ENCODE peak calls at places on chromosome 5, in seven cellular contexts. K is left lung; J is stimulated activated CD8-positive, alpha-beta memory T cell treated with anti-CD3 and anti-CD28 coated beads, Interleukin-2, amount 100 ng/mL, for 1 hour; P is psoas muscle; R is spleen; X is naive thymus-derived CD8-positive, alpha-beta T cell; M is EL. D is an unnamed sample.

GRCh38 chr5:23084815-23085214 is 231.7 kb upstream of the CDH12 start:
- DNase-seq in X (no peak), P (no peak), M (no peak), J (no peak), R (no peak), K (no peak), D (no peak)

GRCh38 chr5:55220433-55221185 is 6.5 kb downstream of the MCIDAS start:
- DNase-seq in J (no peak), R (no peak), X (no peak), P (peak), K (no peak), M (peak), D (no peak)

GRCh38 chr5:7876867-7877266 is 7.9 kb downstream of the MTRR start:
- DNase-seq in X (no peak), P (no peak), J (no peak), R (no peak), K (no peak), M (peak), D (no peak)

GRCh38 chr5:9462109-9462508 is 83.8 kb downstream of the SEMA5A start:
- DNase-seq in X (no peak), P (no peak), R (no peak), K (no peak), M (no peak), J (no peak), D (no peak)

GRCh38 chr5:154159343-154159742 is 31.2 kb upstream of the GALNT10 start:
- DNase-seq in M (peak), J (no peak), P (no peak), X (no peak), R (no peak), K (no peak), D (no peak)

GRCh38 chr5:175821790-175822211 is 49.6 kb upstream of the CPLX2 start:
- DNase-seq in R (no peak), M (peak), X (no peak), P (no peak), K (no peak), J (no peak), D (no peak)

GRCh38 chr5:175484322-175484721 is 6.0 kb downstream of the SFXN1 start:
- DNase-seq in K (no peak), M (no peak), R (peak), P (no peak), X (no peak), J (no peak), D (no peak)

GRCh38 chr5:136011427-136012001 is 17.3 kb upstream of the TGFBI start:
- DNase-seq in X (no peak), M (peak), P (no peak), J (no peak), K (no peak), R (no peak), D (no peak)

GRCh38 chr5:92561362-92562006 is 1019.5 kb downstream of the NR2F1-AS1 start:
- DNase-seq in K (no peak), M (peak), P (no peak), J (no peak), R (no peak), X (no peak), D (no peak)

GRCh38 chr5:173454381-173454763 is 126.2 kb upstream of the STC2 start:
- DNase-seq in R (no peak), M (peak), K (no peak), X (no peak), J (no peak), P (no peak), D (no peak)

GRCh38 chr5:157216395-157217142 is 35.9 kb downstream of the ITK start:
- DNase-seq in K (no peak), R (no peak), M (no peak), X (no peak), J (no peak), P (no peak), D (no peak)

GRCh38 chr5:6105350-6105749 is 273.0 kb downstream of the MED10 start:
- DNase-seq in P (no peak), J (no peak), X (no peak), M (no peak), K (no peak), R (no peak), D (no peak)

GRCh38 chr5:148653840-148654781 is at the start of gene HTR4:
- DNase-seq in M (no peak), K (peak), X (no peak), R (no peak), P (peak), J (no peak), D (no peak)

GRCh38 chr5:124504081-124504916 is 242.1 kb downstream of the ZNF608 start:
- DNase-seq in R (no peak), K (no peak), X (no peak), J (no peak), P (no peak), M (peak), D (no peak)

GRCh38 chr5:168714046-168714445 is 134.9 kb upstream of the PANK3 start:
- DNase-seq in K (no peak), P (no peak), J (no peak), R (no peak), X (no peak), M (peak), D (no peak)